ENCODE peak calls at places on chromosomes 12 and 14, in five cellular contexts. X, E, K, Z and Q are unnamed samples. For H3K4me1, the result is how much of the 10 kb centered on the place peaks cover.

GRCh38 chr12:84911331-84912190 is 1.0 kb downstream of the SLC6A15 start:
- DNase-seq in K (peak), X (no peak), E (no peak), Z (peak), Q (peak)

GRCh38 chr12:62697893-62698292 is 231.3 kb downstream of the MON2 start:
- DNase-seq in Z (no peak), E (no peak), K (no peak), X (no peak), Q (no peak)

GRCh38 chr12:126093911-126094310 is 1028.7 kb downstream of the AACS start:
- DNase-seq in K (no peak), X (peak), Z (peak), E (no peak), Q (no peak)

GRCh38 chr14:100781952-100782351 is 44.0 kb upstream of the MEG3 start:
- DNase-seq in E (no peak), Z (no peak), X (no peak), K (no peak), Q (no peak)

GRCh38 chr12:70895956-70896355 is 24.6 kb downstream of the PTPRR start:
- DNase-seq in E (no peak), K (no peak), X (no peak), Z (no peak), Q (no peak)

GRCh38 chr12:122350444-122350843 is 72.0 kb downstream of the CLIP1 start:
- DNase-seq in E (no peak), X (no peak), K (no peak), Z (no peak), Q (peak)

GRCh38 chr14:99597911-99598600 is 6.0 kb downstream of the CCDC85C start:
- DNase-seq in X (no peak), K (no peak), Z (no peak), E (no peak), Q (no peak)

GRCh38 chr12:121223283-121223946 is 13.5 kb downstream of the P2RX4 start:
- DNase-seq in E (peak), K (no peak), Z (no peak), X (peak), Q (no peak)

GRCh38 chr12:108635997-108636808 is 2.5 kb upstream of the SELPLG start:
- DNase-seq in E (peak), K (no peak), X (peak), Z (no peak), Q (no peak)

GRCh38 chr12:120940799-120941198 is 36.6 kb upstream of the SPPL3 start:
- DNase-seq in K (peak), X (no peak), E (no peak), Z (no peak), Q (no peak)

GRCh38 chr12:857611-858010 is 91.9 kb downstream of the RAD52 start:
- DNase-seq in K (peak), X (no peak), E (no peak), Z (no peak), Q (peak)

GRCh38 chr12:85016423-85016822 is 19.7 kb downstream of the TSPAN19 start:
- DNase-seq in X (no peak), E (no peak), K (peak), Z (no peak), Q (no peak)

GRCh38 chr12:77584860-77585259 is 245.8 kb upstream of the NAV3 start:
- DNase-seq in Z (no peak), K (no peak), E (no peak), X (no peak), Q (no peak)

GRCh38 chr14:96176811-96177211 is 27.8 kb upstream of the BDKRB2 start:
- DNase-seq in Z (no peak), K (no peak), E (no peak), X (no peak), Q (peak)

GRCh38 chr12:53048033-53048779 is 1.7 kb upstream of the TNS2 start:
- DNase-seq in X (no peak), K (peak), E (no peak), Z (no peak), Q (peak)

GRCh38 chr12:98645572-98646067 is 530 bp downstream of the APAF1 start:
- DNase-seq in E (no peak), X (peak), Z (peak), K (peak), Q (no peak)

GRCh38 chr12:107144990-107145389 is 51.6 kb upstream of the CRY1 start:
- DNase-seq in Z (no peak), E (no peak), X (no peak), K (no peak), Q (no peak)

GRCh38 chr12:12916135-12916956 is 25.0 kb downstream of the GPRC5A start:
- DNase-seq in K (peak), E (peak), Z (peak), X (peak), Q (peak)

GRCh38 chr14:101840649-101841365 is 79.3 kb downstream of the PPP2R5C start:
- DNase-seq in X (peak), Z (no peak), E (no peak), K (no peak), Q (no peak)

GRCh38 chr12:113930249-113930648 is 35.9 kb downstream of the RBM19 start:
- DNase-seq in Z (no peak), E (no peak), X (no peak), K (no peak), Q (no peak)

GRCh38 chr14:76615331-76615730 is 145.9 kb upstream of the VASH1 start:
- DNase-seq in E (no peak), Z (no peak), K (no peak), X (no peak), Q (no peak)

GRCh38 chr14:31395572-31396205 is 24.7 kb downstream of the HEATR5A start:
- DNase-seq in Z (no peak), K (peak), X (no peak), E (no peak), Q (no peak)

GRCh38 chr12:72300728-72301127 is 28.6 kb downstream of the TRHDE start:
- DNase-seq in Z (no peak), K (no peak), X (no peak), E (no peak), Q (no peak)

GRCh38 chr14:29536886-29537511 is 390.6 kb downstream of the PRKD1 start:
- DNase-seq in Z (no peak), K (peak), X (peak), E (no peak), Q (no peak)

GRCh38 chr12:127650626-127651025 is 616.3 kb upstream of the TMEM132C start:
- DNase-seq in X (no peak), E (no peak), K (peak), Z (no peak), Q (no peak)

GRCh38 chr14:100536141-100536540 is 51.1 kb downstream of the BEGAIN start:
- DNase-seq in E (no peak), K (no peak), Z (no peak), X (no peak), Q (no peak)

GRCh38 chr12:110102255-110102654 is 21.9 kb upstream of the IFT81 start:
- DNase-seq in Z (peak), K (peak), X (peak), E (no peak), Q (no peak)

GRCh38 chr12:111201036-111201435 is 167.9 kb downstream of the PHETA1 start:
- DNase-seq in K (no peak), E (no peak), X (no peak), Z (no peak), Q (no peak)

GRCh38 chr12:94815450-94815849 is 165.1 kb upstream of the TMCC3 start:
- DNase-seq in Z (no peak), E (no peak), K (no peak), X (no peak), Q (no peak)
- H3K4me1 ChIP-seq in Z (under half), E (under half), K (under half), X (half or more), Q (under half)

GRCh38 chr14:104248203-104249055 is 110.0 kb downstream of the KIF26A start:
- DNase-seq in K (no peak), E (no peak), Z (no peak), X (no peak), Q (peak)

GRCh38 chr14:104249092-104249491 is 110.7 kb downstream of the KIF26A start:
- DNase-seq in E (no peak), K (no peak), X (no peak), Z (no peak), Q (no peak)

GRCh38 chr14:104247336-104248202 is 109.2 kb downstream of the KIF26A start:
- DNase-seq in X (no peak), Z (no peak), E (no peak), K (no peak), Q (no peak)

GRCh38 chr14:104250175-104250574 is 111.8 kb downstream of the KIF26A start:
- DNase-seq in X (no peak), Z (no peak), E (no peak), K (no peak), Q (no peak)

GRCh38 chr14:104249706-104250105 is 111.3 kb downstream of the KIF26A start:
- DNase-seq in Z (no peak), K (no peak), X (no peak), E (no peak), Q (no peak)
- H3K4me1 ChIP-seq in Z (under half), K (under half), X (under half), E (under half), Q (under half)

GRCh38 chr14:68959035-68959434 is 20.1 kb downstream of the ACTN1 start:
- DNase-seq in E (no peak), X (no peak), K (peak), Z (no peak), Q (no peak)
- H3K4me1 ChIP-seq in E (under half), X (under half), K (half or more), Z (under half), Q (under half)

GRCh38 chr14:91412939-91413338 is 4.7 kb downstream of the CCDC88C start:
- DNase-seq in X (no peak), K (no peak), Z (no peak), E (no peak), Q (no peak)

GRCh38 chr14:91409991-91410401 is 7.6 kb downstream of the CCDC88C start:
- DNase-seq in X (no peak), K (no peak), E (no peak), Z (no peak), Q (no peak)

GRCh38 chr14:91414475-91415342 is 2.9 kb downstream of the CCDC88C start:
- DNase-seq in E (no peak), K (no peak), X (no peak), Z (no peak), Q (no peak)

GRCh38 chr14:91413547-91414474 is 3.8 kb downstream of the CCDC88C start:
- DNase-seq in X (peak), K (no peak), Z (peak), E (peak), Q (no peak)

DNA sequence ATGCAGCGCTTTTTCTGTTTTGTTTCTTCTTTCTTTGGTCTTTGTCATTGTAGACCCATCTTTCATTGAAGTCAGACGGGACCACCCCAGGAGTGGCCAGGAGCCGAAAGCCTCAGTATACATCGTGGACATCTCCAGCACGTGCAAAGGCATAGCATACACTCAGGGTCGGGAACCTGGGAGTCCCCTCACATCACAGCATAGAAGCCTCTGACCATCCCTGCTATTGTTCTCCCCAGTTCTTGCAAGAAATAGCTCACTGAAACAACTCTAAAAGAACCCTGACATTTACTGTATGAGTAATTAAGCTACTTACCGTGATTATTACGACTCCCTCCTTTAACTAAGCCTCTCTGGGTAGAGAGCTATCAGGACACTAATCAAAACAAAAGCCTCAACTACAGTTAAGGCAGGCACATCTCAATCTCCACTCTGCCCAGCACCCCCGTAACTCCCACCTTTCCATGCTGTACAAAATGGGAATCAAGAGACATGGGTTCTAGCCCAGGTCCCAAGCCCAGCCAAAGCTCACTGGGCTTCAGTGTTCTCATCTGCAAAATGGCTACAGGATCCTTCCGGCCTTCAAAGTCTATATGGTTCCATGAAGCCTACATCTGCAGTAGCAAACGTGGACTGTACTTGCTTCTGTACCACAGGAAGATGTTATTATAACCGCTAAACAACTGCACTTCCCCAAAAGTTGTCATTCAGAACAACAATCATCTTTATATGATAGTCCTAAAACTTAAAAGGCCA is 6.7 kb downstream of the CCDC88C start:
- DNase-seq in E (no peak), K (no peak), X (peak), Z (no peak), Q (no peak)
- H3K4me1 ChIP-seq in E (half or more), K (under half), X (half or more), Z (under half), Q (under half)

GRCh38 chr12:6919588-6919987 is 5.2 kb downstream of the ENO2 start:
- DNase-seq in E (no peak), X (no peak), K (no peak), Z (no peak), Q (no peak)
- H3K4me1 ChIP-seq in E (under half), X (half or more), K (under half), Z (under half), Q (under half)

GRCh38 chr12:75302225-75302624 is 27.9 kb downstream of the CAPS2 start:
- DNase-seq in K (no peak), X (no peak), Z (no peak), E (no peak), Q (no peak)
- H3K4me1 ChIP-seq in K (under half), X (under half), Z (under half), E (under half), Q (under half)